ENCODE peak calls at places on chromosome 11, in seven cellular contexts. F, E, A, U, C, X and R are unnamed samples.

GRCh38 chr11:48020092-48020755 is 39.9 kb downstream of the PTPRJ start:
- DNase-seq in F (no peak), U (no peak), E (peak; percentile 24), X (no peak), C (no peak), A (no peak), R (no peak)

GRCh38 chr11:4064278-4064955 is 30.2 kb upstream of the RRM1 start:
- DNase-seq in F (no peak), C (peak; percentile 13), E (no peak), A (no peak), X (no peak), U (no peak), R (no peak)

GRCh38 chr11:131845255-131845654 is 474.8 kb downstream of the NTM start:
- DNase-seq in C (no peak), E (no peak), X (no peak), U (no peak), F (no peak), A (no peak), R (no peak)

GRCh38 chr11:103920933-103921332 is 115.5 kb upstream of the DDI1 start:
- DNase-seq in C (no peak), A (no peak), E (no peak), U (no peak), F (no peak), X (no peak), R (no peak)

GRCh38 chr11:123206671-123207421 is 11.8 kb upstream of the CLMP start:
- DNase-seq in U (no peak), F (no peak), C (no peak), E (no peak), A (no peak), X (peak; percentile 85), R (no peak)

GRCh38 chr11:78647986-78648875 is 73.6 kb upstream of the NARS2 start:
- DNase-seq in C (no peak), F (no peak), E (no peak), A (no peak), U (no peak), X (no peak), R (no peak)

GRCh38 chr11:112613051-112613972 is 347.9 kb upstream of the NCAM1 start:
- DNase-seq in A (no peak), F (no peak), U (peak; percentile 95), E (peak; percentile 13), X (no peak), C (no peak), R (no peak)

GRCh38 chr11:19705936-19706335 is 6.7 kb upstream of the NAV2 start:
- DNase-seq in A (no peak), X (no peak), F (no peak), C (no peak), U (no peak), E (no peak), R (no peak)

GRCh38 chr11:36126703-36127102 is 162.5 kb downstream of the COMMD9 start:
- DNase-seq in E (no peak), C (no peak), A (no peak), U (no peak), X (no peak), F (no peak), R (no peak)

GRCh38 chr11:75428301-75428724 is 4.7 kb downstream of the KLHL35 start:
- DNase-seq in X (peak; percentile 92), E (peak; percentile 95), U (no peak), C (peak; percentile 44), A (peak; percentile 84), F (peak; percentile 21), R (peak; percentile 78)
- H3K4me3 ChIP-seq in X (peak overlapping the region; percentile 21), E (no peak overlapping the region), U (peak overlapping the region; percentile 59), C (no peak overlapping the region), A (peak overlapping the region; percentile 51), F (peak overlapping the region; percentile 48), R (peak overlapping the region; percentile 13)

GRCh38 chr11:117230286-117230961 is 1.4 kb downstream of the PCSK7 start:
- DNase-seq in X (peak; percentile 58), F (no peak), E (no peak), A (no peak), U (peak; percentile 29), C (no peak), R (no peak)
- H3K4me3 ChIP-seq in X (no peak overlapping the region), F (peak overlapping the region; percentile 91), E (no peak overlapping the region), A (peak overlapping the region; percentile 92), U (peak overlapping the region; percentile 97), C (no peak overlapping the region), R (peak overlapping the region; percentile 2)

GRCh38 chr11:124747406-124748099 is 4.5 kb downstream of the VSIG2 start:
- DNase-seq in U (no peak), E (no peak), C (no peak), A (no peak), F (no peak), X (no peak), R (no peak)

GRCh38 chr11:124745835-124746620 is 6.0 kb downstream of the VSIG2 start:
- DNase-seq in C (no peak), A (no peak), E (no peak), F (no peak), X (no peak), U (no peak), R (no peak)

GRCh38 chr11:124743050-124743449 is 3.3 kb downstream of the NRGN start:
- DNase-seq in F (no peak), E (no peak), X (no peak), A (no peak), C (no peak), U (no peak), R (no peak)

GRCh38 chr11:124746621-124747243 is 5.3 kb downstream of the VSIG2 start:
- DNase-seq in U (peak; percentile 69), A (peak; percentile 82), X (no peak), F (no peak), E (peak; percentile 69), C (no peak), R (peak; percentile 88)

DNA sequence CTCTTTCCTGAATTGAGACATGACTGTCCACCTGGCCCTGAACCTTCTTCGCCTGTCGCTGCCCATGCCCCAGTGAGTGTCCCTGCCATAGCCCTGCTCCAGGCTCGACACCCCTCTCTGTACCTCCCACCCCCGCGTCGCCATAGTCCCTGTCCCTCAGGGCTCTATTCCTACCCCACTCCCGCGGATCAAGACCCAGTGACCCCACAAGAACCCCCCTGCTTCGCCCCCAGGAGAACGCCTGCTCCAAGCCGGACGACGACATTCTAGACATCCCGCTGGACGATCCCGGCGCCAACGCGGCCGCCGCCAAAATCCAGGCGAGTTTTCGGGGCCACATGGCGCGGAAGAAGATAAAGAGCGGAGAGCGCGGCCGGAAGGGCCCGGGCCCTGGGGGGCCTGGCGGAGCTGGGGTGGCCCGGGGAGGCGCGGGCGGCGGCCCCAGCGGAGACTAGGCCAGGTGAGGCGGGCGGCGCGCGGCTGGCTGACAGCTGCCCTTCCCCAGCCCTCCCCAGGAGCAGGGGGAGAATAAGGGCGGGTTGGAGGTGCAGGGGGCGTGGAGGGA is 5.6 kb downstream of the NRGN start:
- DNase-seq in C (no peak), U (no peak), A (no peak), X (no peak), E (no peak), F (no peak), R (no peak)
- H3K4me3 ChIP-seq in C (no peak overlapping the region), U (no peak overlapping the region), A (peak overlapping the region; percentile 65), X (no peak overlapping the region), E (no peak overlapping the region), F (peak overlapping the region; percentile 64), R (peak overlapping the region; percentile 42)

DNA sequence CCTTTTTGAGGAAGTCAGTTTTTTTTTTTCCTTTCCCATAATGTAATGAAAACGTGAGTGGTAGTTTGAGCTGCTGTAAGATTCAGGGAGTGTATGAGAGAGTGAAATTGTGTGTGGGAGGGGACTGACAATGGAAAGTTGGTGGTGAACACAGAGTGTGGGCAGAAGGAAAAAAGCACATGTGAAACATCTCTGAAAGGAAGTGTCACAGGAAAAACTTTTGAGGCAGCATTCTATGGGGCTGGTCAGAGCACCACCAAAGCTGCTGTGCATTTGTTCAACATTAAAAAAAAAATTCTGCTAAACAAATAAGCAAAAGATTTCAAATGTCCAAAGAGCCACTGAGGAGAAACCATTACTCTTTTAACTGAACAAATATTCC is 154.4 kb downstream of the MAML2 start:
- DNase-seq in C (no peak), F (no peak), A (no peak), U (peak; percentile 51), E (no peak), X (no peak), R (no peak)
- H3K4me3 ChIP-seq in C (no peak overlapping the region), F (no peak overlapping the region), A (no peak overlapping the region), U (no peak overlapping the region), E (no peak overlapping the region), X (no peak overlapping the region), R (no peak overlapping the region)

GRCh38 chr11:43516316-43516820 is 157.6 kb downstream of the TTC17 start:
- DNase-seq in U (no peak), E (no peak), A (no peak), C (no peak), F (no peak), X (no peak), R (no peak)

GRCh38 chr11:43518407-43519165 is 159.9 kb downstream of the TTC17 start:
- DNase-seq in C (no peak), X (no peak), U (peak; percentile 37), A (no peak), F (no peak), E (peak; percentile 57), R (no peak)

GRCh38 chr11:43515090-43515489 is 156.4 kb downstream of the TTC17 start:
- DNase-seq in F (no peak), C (peak; percentile 65), X (no peak), A (no peak), E (peak; percentile 28), U (no peak), R (no peak)

GRCh38 chr11:43521471-43521870 is 159.1 kb upstream of the HSD17B12 start:
- DNase-seq in U (no peak), X (no peak), E (no peak), A (no peak), C (no peak), F (no peak), R (no peak)

DNA sequence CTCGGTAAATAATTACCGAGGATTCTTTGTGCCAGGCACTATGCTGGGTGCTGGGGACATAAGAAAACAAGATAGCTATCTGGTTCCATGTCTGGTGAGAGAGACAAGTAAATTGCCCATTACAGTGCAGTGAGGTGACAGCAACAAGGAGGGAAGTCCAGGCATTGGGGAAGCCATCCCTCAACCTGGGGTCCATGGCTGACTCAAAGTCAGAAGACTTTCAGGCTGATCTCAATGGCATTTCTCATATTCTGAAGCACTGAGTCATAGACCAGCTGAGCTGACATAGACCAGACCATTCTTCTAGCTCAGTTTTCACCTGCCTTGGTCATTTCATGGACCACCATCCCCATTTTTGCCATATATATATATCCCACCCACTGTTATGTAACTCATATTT is 158.8 kb downstream of the TTC17 start:
- DNase-seq in F (no peak), A (no peak), E (no peak), C (no peak), X (no peak), U (peak; percentile 14), R (no peak)
- H3K4me3 ChIP-seq in F (no peak overlapping the region), A (no peak overlapping the region), E (no peak overlapping the region), C (no peak overlapping the region), X (no peak overlapping the region), U (no peak overlapping the region), R (no peak overlapping the region)

GRCh38 chr11:122202951-122203456 is 87.0 kb upstream of the BLID start:
- DNase-seq in X (peak; percentile 89), U (peak; percentile 93), F (no peak), A (peak; percentile 76), E (peak; percentile 66), C (peak; percentile 48), R (peak; percentile 39)
- H3K4me3 ChIP-seq in X (peak overlapping the region; percentile 30), U (peak overlapping the region; percentile 62), F (peak overlapping the region; percentile 71), A (peak overlapping the region; percentile 36), E (no peak overlapping the region), C (no peak overlapping the region), R (peak overlapping the region; percentile 15)

GRCh38 chr11:93526691-93527583 is 16.3 kb downstream of the SMCO4 start:
- DNase-seq in X (no peak), A (no peak), F (no peak), U (no peak), C (no peak), E (no peak), R (no peak)
- H3K4me3 ChIP-seq in X (no peak overlapping the region), A (no peak overlapping the region), F (no peak overlapping the region), U (no peak overlapping the region), C (no peak overlapping the region), E (no peak overlapping the region), R (no peak overlapping the region)